ENCODE peak calls at places on chromosomes 16 and 17, in five cellular contexts. E, Q, W, Y and D are unnamed samples.

GRCh38 chr16:26809461-26809860 is 257.3 kb upstream of the C16orf82 start:
- DNase-seq in E (no peak), Q (no peak), W (no peak), Y (no peak), D (no peak)

GRCh38 chr16:57192720-57193486 is 6.8 kb downstream of the RSPRY1 start:
- DNase-seq in E (no peak), Q (no peak), W (no peak), Y (no peak), D (no peak)

GRCh38 chr16:89549007-89549700 is 11.3 kb upstream of the RPL13 start:
- DNase-seq in E (no peak), Q (no peak), W (no peak), Y (no peak), D (no peak)

GRCh38 chr16:14958970-14959369 is 15.9 kb upstream of the PDXDC1 start:
- DNase-seq in E (no peak), Q (no peak), W (no peak), Y (no peak), D (no peak)

GRCh38 chr17:37430051-37430591 is 23.4 kb downstream of the TADA2A start:
- DNase-seq in E (no peak), Q (no peak), W (peak), Y (no peak), D (no peak)

GRCh38 chr17:12522743-12523181 is 142.9 kb upstream of the MYOCD start:
- DNase-seq in E (no peak), Q (no peak), W (no peak), Y (no peak), D (no peak)

GRCh38 chr16:14013571-14014283 is 57.4 kb upstream of the MRTFB start:
- DNase-seq in E (no peak), Q (no peak), W (peak), Y (peak), D (no peak)

GRCh38 chr17:79993390-79994221 is 42.1 kb downstream of the TBC1D16 start:
- DNase-seq in E (no peak), Q (peak), W (peak), Y (no peak), D (peak)

GRCh38 chr17:63476857-63477470 is at the start of gene ACE:
- DNase-seq in E (no peak), Q (no peak), W (no peak), Y (no peak), D (no peak)

GRCh38 chr17:66040402-66040801 is 151.5 kb downstream of the CEP112 start:
- DNase-seq in E (no peak), Q (no peak), W (no peak), Y (no peak), D (no peak)

GRCh38 chr16:4675864-4676786 is 17.2 kb upstream of the NUDT16L1 start:
- DNase-seq in E (no peak), Q (peak), W (no peak), Y (no peak), D (peak)

GRCh38 chr17:46811978-46812583 is 6.4 kb downstream of the WNT3 start:
- DNase-seq in E (no peak), Q (no peak), W (no peak), Y (no peak), D (no peak)

GRCh38 chr16:81251871-81252270 is 13.4 kb downstream of the BCO1 start:
- DNase-seq in E (no peak), Q (no peak), W (no peak), Y (no peak), D (no peak)

GRCh38 chr16:63752347-63752746 is 1369.5 kb downstream of the CDH11 start:
- DNase-seq in E (no peak), Q (no peak), W (no peak), Y (no peak), D (no peak)

GRCh38 chr16:68786685-68787418 is 49.8 kb downstream of the CDH1 start:
- DNase-seq in E (peak), Q (no peak), W (no peak), Y (peak), D (no peak)

GRCh38 chr16:75262104-75262799 is 10.8 kb upstream of the BCAR1 start:
- DNase-seq in E (no peak), Q (no peak), W (no peak), Y (no peak), D (no peak)

GRCh38 chr17:77184474-77184873 is 43.7 kb downstream of the SEC14L1 start:
- DNase-seq in E (no peak), Q (no peak), W (peak), Y (no peak), D (no peak)

GRCh38 chr17:44785921-44786320 is 27.1 kb downstream of the ADAM11 start:
- DNase-seq in E (no peak), Q (no peak), W (no peak), Y (no peak), D (no peak)

GRCh38 chr17:76956846-76957540 is 88.8 kb downstream of the MGAT5B start:
- DNase-seq in E (no peak), Q (no peak), W (no peak), Y (no peak), D (no peak)

GRCh38 chr16:4388275-4389021 is 16.8 kb downstream of the VASN start:
- DNase-seq in E (no peak), Q (no peak), W (no peak), Y (no peak), D (no peak)

GRCh38 chr17:46192484-46193245 is 564 bp downstream of the KANSL1 start:
- DNase-seq in E (peak), Q (peak), W (peak), Y (peak), D (peak)

GRCh38 chr17:70078994-70079531 is 4.0 kb downstream of the KCNJ16 start:
- DNase-seq in E (no peak), Q (no peak), W (no peak), Y (no peak), D (no peak)

GRCh38 chr17:36855459-36855858 is 81.8 kb upstream of the LHX1 start:
- DNase-seq in E (no peak), Q (no peak), W (no peak), Y (no peak), D (no peak)

GRCh38 chr17:7235693-7236665 is 1.7 kb upstream of the DVL2 start:
- DNase-seq in E (no peak), Q (no peak), W (no peak), Y (no peak), D (no peak)

GRCh38 chr16:27618611-27619380 is 68.9 kb downstream of the KATNIP start:
- DNase-seq in E (no peak), Q (no peak), W (no peak), Y (no peak), D (no peak)

GRCh38 chr16:10971560-10971961 is 27.2 kb downstream of the CLEC16A start:
- DNase-seq in E (peak), Q (no peak), W (peak), Y (peak), D (peak)

GRCh38 chr16:31713945-31714898 is 159.4 kb upstream of the ZNF267 start:
- DNase-seq in E (no peak), Q (no peak), W (no peak), Y (no peak), D (peak)

GRCh38 chr16:65122974-65123845 is 1.3 kb upstream of the CDH11 start:
- DNase-seq in E (peak), Q (no peak), W (no peak), Y (no peak), D (no peak)

GRCh38 chr16:3458278-3458851 is 14.9 kb downstream of the NAA60 start:
- DNase-seq in E (no peak), Q (no peak), W (no peak), Y (no peak), D (no peak)